ENCODE peak calls at places on chromosomes 11 and 22, in five cellular contexts. One of them, this sample, is unnamed.

GRCh38 chr11:44634401-44635281 is 69.2 kb downstream of the CD82 start:
- DNase-seq in IMR-90: peak; percentile 79
- DNase-seq in Karpas-422: peak; percentile 51
- DNase-seq in ovary: peak; percentile 91
- DNase-seq in A673: peak; percentile 69
- DNase-seq in this sample: peak; percentile 79

GRCh38 chr22:37300551-37301017 is 18.3 kb downstream of the CYTH4 start:
- DNase-seq in IMR-90: no peak
- DNase-seq in Karpas-422: no peak
- DNase-seq in ovary: no peak
- DNase-seq in A673: no peak
- DNase-seq in this sample: no peak

GRCh38 chr22:32334640-32335365 is 22.9 kb upstream of the RFPL3 start:
- DNase-seq in IMR-90: no peak
- DNase-seq in Karpas-422: no peak
- DNase-seq in ovary: no peak
- DNase-seq in A673: no peak
- DNase-seq in this sample: no peak

GRCh38 chr11:122115520-122116343 is at the start of gene BLID:
- DNase-seq in IMR-90: peak; percentile 46
- DNase-seq in Karpas-422: peak; percentile 61
- DNase-seq in ovary: no peak
- DNase-seq in A673: no peak
- DNase-seq in this sample: peak; percentile 63

GRCh38 chr22:22997988-22998387 is 72.3 kb upstream of the GNAZ start:
- DNase-seq in IMR-90: no peak
- DNase-seq in Karpas-422: no peak
- DNase-seq in ovary: no peak
- DNase-seq in A673: no peak
- DNase-seq in this sample: no peak

GRCh38 chr11:86620796-86621575 is 51.4 kb downstream of the ME3 start:
- DNase-seq in IMR-90: peak; percentile 73
- DNase-seq in Karpas-422: no peak
- DNase-seq in ovary: no peak
- DNase-seq in A673: no peak
- DNase-seq in this sample: peak; percentile 24

GRCh38 chr22:20792966-20793332 is 19.0 kb downstream of the SERPIND1 start:
- DNase-seq in IMR-90: no peak
- DNase-seq in Karpas-422: no peak
- DNase-seq in ovary: no peak
- DNase-seq in A673: no peak
- DNase-seq in this sample: no peak

GRCh38 chr11:35214181-35214770 is 75.3 kb downstream of the CD44 start:
- DNase-seq in IMR-90: no peak
- DNase-seq in Karpas-422: no peak
- DNase-seq in ovary: no peak
- DNase-seq in A673: no peak
- DNase-seq in this sample: no peak

GRCh38 chr11:111387318-111387863 is 8.3 kb upstream of the POU2AF1 start:
- DNase-seq in IMR-90: no peak
- DNase-seq in Karpas-422: no peak
- DNase-seq in ovary: no peak
- DNase-seq in A673: peak; percentile 94
- DNase-seq in this sample: peak; percentile 56

GRCh38 chr22:24319451-24319850 is 48.8 kb downstream of the SPECC1L start:
- DNase-seq in IMR-90: peak; percentile 74
- DNase-seq in Karpas-422: no peak
- DNase-seq in ovary: no peak
- DNase-seq in A673: no peak
- DNase-seq in this sample: no peak

GRCh38 chr22:42324991-42325710 is 54.7 kb upstream of the TCF20 start:
- DNase-seq in IMR-90: no peak
- DNase-seq in Karpas-422: no peak
- DNase-seq in ovary: no peak
- DNase-seq in A673: peak; percentile 88
- DNase-seq in this sample: no peak

GRCh38 chr22:31841029-31841827 is 87.4 kb downstream of the DEPDC5 start:
- DNase-seq in IMR-90: no peak
- DNase-seq in Karpas-422: peak; percentile 69
- DNase-seq in ovary: no peak
- DNase-seq in A673: no peak
- DNase-seq in this sample: no peak

GRCh38 chr11:66360406-66361073 is 11.0 kb downstream of the SLC29A2 start:
- DNase-seq in IMR-90: no peak
- DNase-seq in Karpas-422: no peak
- DNase-seq in ovary: no peak
- DNase-seq in A673: no peak
- DNase-seq in this sample: peak; percentile 41

GRCh38 chr22:36865346-36865745 is 4.5 kb downstream of the NCF4 start:
- DNase-seq in IMR-90: no peak
- DNase-seq in Karpas-422: no peak
- DNase-seq in ovary: no peak
- DNase-seq in A673: no peak
- DNase-seq in this sample: no peak

GRCh38 chr11:40166892-40167291 is 1292.6 kb downstream of the LRRC4C start:
- DNase-seq in IMR-90: no peak
- DNase-seq in Karpas-422: no peak
- DNase-seq in ovary: no peak
- DNase-seq in A673: peak; percentile 45
- DNase-seq in this sample: no peak

GRCh38 chr11:19241260-19242183 is 777 bp upstream of the E2F8 start:
- DNase-seq in IMR-90: no peak
- DNase-seq in Karpas-422: peak; percentile 82
- DNase-seq in ovary: peak; percentile 27
- DNase-seq in A673: peak; percentile 63
- DNase-seq in this sample: peak; percentile 36

GRCh38 chr11:130964393-130964792 is 48.1 kb upstream of the SNX19 start:
- DNase-seq in IMR-90: no peak
- DNase-seq in Karpas-422: no peak
- DNase-seq in ovary: no peak
- DNase-seq in A673: no peak
- DNase-seq in this sample: no peak

GRCh38 chr11:35050596-35050995 is 88.4 kb upstream of the CD44 start:
- DNase-seq in IMR-90: no peak
- DNase-seq in Karpas-422: no peak
- DNase-seq in ovary: no peak
- DNase-seq in A673: no peak
- DNase-seq in this sample: no peak

GRCh38 chr11:8720868-8721739 is 38.5 kb downstream of the RPL27A start:
- DNase-seq in IMR-90: no peak
- DNase-seq in Karpas-422: no peak
- DNase-seq in ovary: no peak
- DNase-seq in A673: no peak
- DNase-seq in this sample: no peak

GRCh38 chr22:17079572-17079971 is 5.2 kb upstream of the IL17RA start:
- DNase-seq in IMR-90: peak; percentile 22
- DNase-seq in Karpas-422: no peak
- DNase-seq in ovary: no peak
- DNase-seq in A673: no peak
- DNase-seq in this sample: no peak

GRCh38 chr22:49767355-49768062 is 60.2 kb downstream of the BRD1 start:
- DNase-seq in IMR-90: peak; percentile 57
- DNase-seq in Karpas-422: peak; percentile 78
- DNase-seq in ovary: no peak
- DNase-seq in A673: peak; percentile 78
- DNase-seq in this sample: peak; percentile 52

GRCh38 chr22:31764785-31765184 is 11.0 kb downstream of the DEPDC5 start:
- DNase-seq in IMR-90: no peak
- DNase-seq in Karpas-422: no peak
- DNase-seq in ovary: no peak
- DNase-seq in A673: no peak
- DNase-seq in this sample: no peak

GRCh38 chr11:111000400-111001090 is 245.0 kb upstream of the POU2AF2 start:
- DNase-seq in IMR-90: no peak
- DNase-seq in Karpas-422: no peak
- DNase-seq in ovary: no peak
- DNase-seq in A673: no peak
- DNase-seq in this sample: no peak

GRCh38 chr22:20762233-20762796 is 11.6 kb upstream of the SERPIND1 start:
- DNase-seq in IMR-90: no peak
- DNase-seq in Karpas-422: no peak
- DNase-seq in ovary: no peak
- DNase-seq in A673: no peak
- DNase-seq in this sample: no peak

DNA sequence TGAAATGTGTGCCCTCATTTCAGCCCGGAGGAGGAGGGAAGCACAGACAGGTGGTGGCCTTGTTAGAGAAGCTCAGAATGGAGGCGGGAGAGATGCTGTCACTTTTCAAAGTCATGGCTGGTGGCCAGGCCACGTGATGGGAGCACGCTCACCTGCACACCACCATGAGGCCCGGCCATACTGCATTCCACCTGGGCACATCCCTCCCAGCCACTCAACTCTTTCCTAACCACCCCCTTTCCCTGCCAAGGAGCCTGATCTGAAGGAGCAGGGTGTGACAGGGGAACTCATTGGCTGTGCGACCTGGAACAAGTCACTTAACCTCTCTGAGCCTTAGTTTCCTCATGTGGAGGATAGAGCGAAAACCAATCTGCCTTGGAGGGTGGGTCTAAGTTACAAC is 364.5 kb downstream of the CTTN start:
- DNase-seq in IMR-90: no peak
- DNase-seq in Karpas-422: no peak
- DNase-seq in ovary: no peak
- DNase-seq in A673: no peak
- DNase-seq in this sample: no peak
- H3K36me3 ChIP-seq in IMR-90: no peaks in the 10 kb centered on the region
- H3K36me3 ChIP-seq in Karpas-422: no peaks in the 10 kb centered on the region
- H3K36me3 ChIP-seq in ovary: no peaks in the 10 kb centered on the region
- H3K36me3 ChIP-seq in A673: no peaks in the 10 kb centered on the region
- H3K36me3 ChIP-seq in this sample: no peaks in the 10 kb centered on the region

GRCh38 chr11:67649634-67650540 is 643 bp downstream of the ACY3 start:
- DNase-seq in IMR-90: no peak
- DNase-seq in Karpas-422: peak; percentile 91
- DNase-seq in ovary: no peak
- DNase-seq in A673: no peak
- DNase-seq in this sample: no peak
- H3K4me1 ChIP-seq in IMR-90: no peaks in the 10 kb centered on the region
- H3K4me1 ChIP-seq in Karpas-422: peaks cover 63% of the 10 kb centered on the region
- H3K4me1 ChIP-seq in ovary: no peaks in the 10 kb centered on the region
- H3K4me1 ChIP-seq in A673: peaks cover 19% of the 10 kb centered on the region
- H3K4me1 ChIP-seq in this sample: no peaks in the 10 kb centered on the region

GRCh38 chr11:61975638-61976419 is 8.4 kb upstream of the FTH1 start:
- DNase-seq in IMR-90: no peak
- DNase-seq in Karpas-422: no peak
- DNase-seq in ovary: no peak
- DNase-seq in A673: no peak
- DNase-seq in this sample: no peak

GRCh38 chr11:61973603-61974162 is 6.2 kb upstream of the FTH1 start:
- DNase-seq in IMR-90: no peak
- DNase-seq in Karpas-422: no peak
- DNase-seq in ovary: no peak
- DNase-seq in A673: no peak
- DNase-seq in this sample: no peak

GRCh38 chr11:61976420-61976800 is 9.0 kb upstream of the FTH1 start:
- DNase-seq in IMR-90: no peak
- DNase-seq in Karpas-422: no peak
- DNase-seq in ovary: no peak
- DNase-seq in A673: no peak
- DNase-seq in this sample: no peak

GRCh38 chr11:61976813-61977475 is 9.5 kb upstream of the FTH1 start:
- DNase-seq in IMR-90: no peak
- DNase-seq in Karpas-422: no peak
- DNase-seq in ovary: no peak
- DNase-seq in A673: no peak
- DNase-seq in this sample: no peak

GRCh38 chr11:61974766-61975631 is 7.6 kb upstream of the FTH1 start:
- DNase-seq in IMR-90: no peak
- DNase-seq in Karpas-422: no peak
- DNase-seq in ovary: no peak
- DNase-seq in A673: no peak
- DNase-seq in this sample: no peak
- H3K27ac ChIP-seq in IMR-90: no peak overlapping the region
- H3K27ac ChIP-seq in Karpas-422: no peak overlapping the region
- H3K27ac ChIP-seq in ovary: no peak overlapping the region
- H3K27ac ChIP-seq in A673: no peak overlapping the region
- H3K27ac ChIP-seq in this sample: no peak overlapping the region

DNA sequence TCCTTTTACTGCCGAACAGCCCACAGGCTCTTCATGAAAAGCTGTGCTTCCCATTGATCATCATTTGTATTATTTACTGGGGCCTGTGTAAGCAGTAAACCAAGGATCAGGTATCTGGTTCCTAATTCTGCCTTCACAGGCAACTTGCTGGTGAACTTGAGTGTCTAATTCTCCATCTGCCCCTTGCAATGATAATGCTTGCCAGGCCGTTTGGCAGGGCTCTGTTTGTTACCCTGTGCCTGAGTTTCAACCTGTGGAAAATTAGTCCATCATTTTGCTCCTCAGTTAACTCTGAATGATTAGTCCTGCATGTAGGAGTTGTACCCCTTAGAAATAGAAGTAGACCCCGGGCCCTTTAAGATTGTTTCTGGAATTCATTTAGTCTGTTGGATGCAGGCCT is 298.4 kb upstream of the CADM1 start:
- DNase-seq in IMR-90: no peak
- DNase-seq in Karpas-422: no peak
- DNase-seq in ovary: no peak
- DNase-seq in A673: no peak
- DNase-seq in this sample: no peak
- H3K36me3 ChIP-seq in IMR-90: no peaks in the 10 kb centered on the region
- H3K36me3 ChIP-seq in Karpas-422: no peaks in the 10 kb centered on the region
- H3K36me3 ChIP-seq in ovary: no peaks in the 10 kb centered on the region
- H3K36me3 ChIP-seq in A673: no peaks in the 10 kb centered on the region
- H3K36me3 ChIP-seq in this sample: no peaks in the 10 kb centered on the region

GRCh38 chr11:60912223-60912850 is 1.6 kb upstream of the TMEM109 start:
- DNase-seq in IMR-90: no peak
- DNase-seq in Karpas-422: no peak
- DNase-seq in ovary: no peak
- DNase-seq in A673: no peak
- DNase-seq in this sample: no peak
- H3K4me1 ChIP-seq in IMR-90: peaks cover 4% of the 10 kb centered on the region
- H3K4me1 ChIP-seq in Karpas-422: peaks cover 57% of the 10 kb centered on the region
- H3K4me1 ChIP-seq in ovary: peaks cover 3% of the 10 kb centered on the region
- H3K4me1 ChIP-seq in A673: peaks cover 18% of the 10 kb centered on the region
- H3K4me1 ChIP-seq in this sample: peaks cover 38% of the 10 kb centered on the region

GRCh38 chr11:46264030-46264429 is 13.4 kb upstream of the CREB3L1 start:
- DNase-seq in IMR-90: no peak
- DNase-seq in Karpas-422: no peak
- DNase-seq in ovary: no peak
- DNase-seq in A673: no peak
- DNase-seq in this sample: no peak
- H3K27ac ChIP-seq in IMR-90: no peak overlapping the region
- H3K27ac ChIP-seq in Karpas-422: no peak overlapping the region
- H3K27ac ChIP-seq in ovary: no peak overlapping the region
- H3K27ac ChIP-seq in A673: no peak overlapping the region
- H3K27ac ChIP-seq in this sample: no peak overlapping the region

DNA sequence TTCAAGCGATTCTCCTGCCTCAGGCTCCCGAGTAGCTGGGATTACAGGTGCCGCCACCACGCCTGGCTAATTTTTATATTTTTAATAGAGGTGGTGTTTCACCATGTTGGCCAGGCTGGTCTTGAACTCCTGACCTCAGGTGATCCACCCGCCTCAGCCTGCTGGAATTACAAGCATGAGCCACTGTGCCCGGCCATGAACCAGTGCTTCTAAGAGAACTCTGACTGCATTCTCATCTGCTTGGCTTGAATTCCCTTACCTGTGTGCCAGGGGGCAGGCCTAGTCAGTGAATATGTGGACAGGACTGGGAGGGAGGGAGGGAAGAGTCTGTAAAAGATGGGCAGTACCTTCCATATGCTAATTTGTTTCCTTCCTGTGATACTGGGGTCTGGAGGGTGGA is 6.7 kb downstream of the RPS25 start:
- DNase-seq in IMR-90: no peak
- DNase-seq in Karpas-422: no peak
- DNase-seq in ovary: no peak
- DNase-seq in A673: no peak
- DNase-seq in this sample: no peak
- H3K36me3 ChIP-seq in IMR-90: peaks cover 49% of the 10 kb centered on the region
- H3K36me3 ChIP-seq in Karpas-422: peaks cover 26% of the 10 kb centered on the region
- H3K36me3 ChIP-seq in ovary: no peaks in the 10 kb centered on the region
- H3K36me3 ChIP-seq in A673: peaks cover 53% of the 10 kb centered on the region
- H3K36me3 ChIP-seq in this sample: peaks cover 5% of the 10 kb centered on the region

This sample was measured in psoas muscle.